ENCODE peak calls at places on chromosomes 11 and 22, in six cellular contexts. One of them, this sample, is unnamed.

GRCh38 chr22:23182289-23183106 is 2.2 kb downstream of the BCR start:
- DNase-seq in iris pigment epithelial cell: peak
- DNase-seq in naive B cell: peak
- DNase-seq in CD4-positive, alpha-beta T cell: peak
- DNase-seq in NCI-H2029: peak
- DNase-seq in NCI-H1092: peak
- DNase-seq in this sample: peak

GRCh38 chr22:20991252-20992055 is 9.4 kb downstream of the LZTR1 start:
- DNase-seq in iris pigment epithelial cell: no peak
- DNase-seq in naive B cell: no peak
- DNase-seq in CD4-positive, alpha-beta T cell: no peak
- DNase-seq in NCI-H2029: no peak
- DNase-seq in NCI-H1092: no peak
- DNase-seq in this sample: no peak

GRCh38 chr11:128946646-128947045 is 4.0 kb upstream of the TP53AIP1 start:
- DNase-seq in iris pigment epithelial cell: no peak
- DNase-seq in naive B cell: no peak
- DNase-seq in CD4-positive, alpha-beta T cell: no peak
- DNase-seq in NCI-H2029: no peak
- DNase-seq in NCI-H1092: no peak
- DNase-seq in this sample: no peak

GRCh38 chr11:133988686-133989410 is 32.1 kb upstream of the IGSF9B start:
- DNase-seq in iris pigment epithelial cell: no peak
- DNase-seq in naive B cell: no peak
- DNase-seq in CD4-positive, alpha-beta T cell: no peak
- DNase-seq in NCI-H2029: no peak
- DNase-seq in NCI-H1092: no peak
- DNase-seq in this sample: no peak

GRCh38 chr11:73493838-73494598 is 103.9 kb downstream of the FAM168A start:
- DNase-seq in iris pigment epithelial cell: peak
- DNase-seq in naive B cell: no peak
- DNase-seq in CD4-positive, alpha-beta T cell: no peak
- DNase-seq in NCI-H2029: no peak
- DNase-seq in NCI-H1092: no peak
- DNase-seq in this sample: no peak

GRCh38 chr11:116118138-116118470 is 613.9 kb upstream of the CADM1 start:
- DNase-seq in iris pigment epithelial cell: no peak
- DNase-seq in naive B cell: no peak
- DNase-seq in CD4-positive, alpha-beta T cell: no peak
- DNase-seq in NCI-H2029: no peak
- DNase-seq in NCI-H1092: no peak
- DNase-seq in this sample: no peak

GRCh38 chr11:4496555-4497248 is 14.3 kb downstream of the OR52K1 start:
- DNase-seq in iris pigment epithelial cell: no peak
- DNase-seq in naive B cell: no peak
- DNase-seq in CD4-positive, alpha-beta T cell: no peak
- DNase-seq in NCI-H2029: no peak
- DNase-seq in NCI-H1092: no peak
- DNase-seq in this sample: no peak

GRCh38 chr11:67422894-67423293 is 5.4 kb upstream of the RPS6KB2 start:
- DNase-seq in iris pigment epithelial cell: no peak
- DNase-seq in naive B cell: no peak
- DNase-seq in CD4-positive, alpha-beta T cell: no peak
- DNase-seq in NCI-H2029: no peak
- DNase-seq in NCI-H1092: no peak
- DNase-seq in this sample: no peak

GRCh38 chr11:47992959-47993820 is 12.8 kb downstream of the PTPRJ start:
- DNase-seq in iris pigment epithelial cell: peak
- DNase-seq in naive B cell: no peak
- DNase-seq in CD4-positive, alpha-beta T cell: no peak
- DNase-seq in NCI-H2029: peak
- DNase-seq in NCI-H1092: no peak
- DNase-seq in this sample: no peak

This sample was measured in activated CD8-positive, alpha-beta T cell treated with anti-CD3 and anti-CD28 coated beads for 36 hours.